ENCODE peak calls at places on chromosomes 5 and 9, in five cellular contexts. L is naive thymus-derived CD4-positive, alpha-beta T cell; W is K562; A is tibial artery; R is neural progenitor cell. Y is an unnamed sample. For H3K4me1, the result is how much of the 10 kb centered on the place peaks cover.

GRCh38 chr9:69376651-69377050 is 51.6 kb downstream of the ENTREP1 start:
- DNase-seq in L (no peak), W (no peak), A (peak), R (no peak), Y (no peak)

GRCh38 chr5:160547061-160547460 is 125.4 kb downstream of the PTTG1 start:
- DNase-seq in L (no peak), W (no peak), A (no peak), R (no peak), Y (no peak)

GRCh38 chr9:124261787-124262595 is 4.2 kb downstream of the NEK6 start:
- DNase-seq in L (no peak), W (no peak), A (no peak), R (no peak), Y (no peak)

GRCh38 chr5:146082798-146083197 is 22.6 kb downstream of the PLAC8L1 start:
- DNase-seq in L (no peak), W (no peak), A (no peak), R (no peak), Y (no peak)

GRCh38 chr5:163094492-163095180 is 342.8 kb upstream of the CCNG1 start:
- DNase-seq in L (no peak), W (no peak), A (no peak), R (no peak), Y (no peak)

GRCh38 chr5:172446336-172447051 is 7.8 kb downstream of the SH3PXD2B start:
- DNase-seq in L (no peak), W (no peak), A (peak), R (no peak), Y (no peak)

GRCh38 chr5:33806736-33807442 is 84.9 kb downstream of the ADAMTS12 start:
- DNase-seq in L (no peak), W (no peak), A (no peak), R (no peak), Y (no peak)

GRCh38 chr9:131650254-131650653 is 89.6 kb downstream of the RAPGEF1 start:
- DNase-seq in L (no peak), W (no peak), A (peak), R (no peak), Y (peak)

GRCh38 chr5:159094745-159095144 is 5.0 kb downstream of the EBF1 start:
- DNase-seq in L (peak), W (peak), A (peak), R (peak), Y (peak)

GRCh38 chr5:77935516-77936364 is 159.6 kb upstream of the TBCA start:
- DNase-seq in L (peak), W (no peak), A (no peak), R (no peak), Y (no peak)

GRCh38 chr9:98191210-98191609 is 1.2 kb downstream of the CORO2A start:
- DNase-seq in L (no peak), W (no peak), A (no peak), R (no peak), Y (no peak)

GRCh38 chr5:28408186-28408585 is 1369.8 kb upstream of the CDH9 start:
- DNase-seq in L (no peak), W (no peak), A (no peak), R (no peak), Y (no peak)

GRCh38 chr5:11046160-11046559 is 285.1 kb upstream of the DAP start:
- DNase-seq in L (no peak), W (no peak), A (no peak), R (peak), Y (no peak)

GRCh38 chr5:140240987-140241706 is 61.8 kb downstream of the PFDN1 start:
- DNase-seq in L (no peak), W (peak), A (peak), R (peak), Y (peak)

GRCh38 chr9:20564650-20565049 is 57.6 kb downstream of the MLLT3 start:
- DNase-seq in L (no peak), W (no peak), A (no peak), R (no peak), Y (no peak)

GRCh38 chr5:120823316-120823715 is 359.2 kb downstream of the PRR16 start:
- DNase-seq in L (no peak), W (no peak), A (no peak), R (no peak), Y (no peak)

GRCh38 chr9:35048521-35048920 is 23.9 kb downstream of the VCP start:
- DNase-seq in L (no peak), W (no peak), A (no peak), R (no peak), Y (no peak)

GRCh38 chr5:94577466-94578245 is 40.7 kb downstream of the KIAA0825 start:
- DNase-seq in L (peak), W (no peak), A (no peak), R (no peak), Y (no peak)

GRCh38 chr5:155046591-155046990 is 33.0 kb downstream of the KIF4B start:
- DNase-seq in L (no peak), W (no peak), A (no peak), R (no peak), Y (no peak)

GRCh38 chr5:101716941-101717340 is 579.1 kb downstream of the SLCO4C1 start:
- DNase-seq in L (no peak), W (no peak), A (no peak), R (no peak), Y (no peak)

GRCh38 chr5:2149196-2149541 is 266.4 kb upstream of the IRX4 start:
- DNase-seq in L (no peak), W (no peak), A (no peak), R (no peak), Y (no peak)

DNA sequence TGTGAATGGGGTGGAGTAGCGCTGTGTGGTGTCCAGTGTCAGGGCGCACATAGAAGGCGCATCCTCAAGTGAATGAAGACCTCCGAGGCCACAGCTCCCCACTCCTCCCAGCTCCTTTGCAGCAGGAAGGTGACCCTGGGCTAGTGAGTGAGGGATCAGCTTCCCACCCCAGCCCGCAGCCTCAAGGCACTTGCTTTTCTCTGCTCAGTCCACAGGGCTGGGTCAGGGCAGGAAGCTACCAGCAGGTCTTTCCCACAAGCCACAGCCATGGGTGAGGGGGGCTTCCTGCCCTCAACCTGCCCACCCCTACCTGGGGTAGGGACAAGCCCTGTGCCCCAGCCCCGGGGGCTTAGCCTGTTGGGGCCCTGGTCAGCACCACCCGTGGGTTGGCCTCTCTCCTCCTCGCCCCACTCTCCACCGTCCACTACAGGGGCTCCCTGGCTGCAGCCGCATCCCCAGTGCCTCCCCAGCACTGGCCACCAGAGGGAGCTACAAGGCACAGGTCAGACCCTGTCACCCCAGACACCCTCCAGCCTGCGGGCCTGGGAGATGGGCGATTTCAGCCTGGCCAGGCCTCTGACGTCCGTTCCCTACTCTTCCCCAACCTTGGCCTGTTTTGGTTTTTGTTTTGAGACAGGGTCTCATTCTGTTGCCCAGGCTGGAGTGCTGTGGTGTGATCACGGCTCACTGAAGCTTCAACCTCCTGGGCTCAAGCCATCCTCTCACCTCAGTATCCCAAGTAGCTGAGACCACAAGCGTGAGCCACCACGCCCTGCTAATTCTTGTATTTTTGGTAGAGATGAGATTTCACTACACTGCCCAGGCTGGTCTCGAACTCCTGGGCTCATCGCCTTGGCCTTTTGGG is 1.3 kb upstream of the ABCA2 start:
- DNase-seq in L (peak), W (peak), A (peak), R (peak), Y (peak)
- H3K4me1 ChIP-seq in L (half or more), W (under half), A (under half), R (under half), Y (under half)

GRCh38 chr5:125291447-125291846 is 545.0 kb upstream of the ZNF608 start:
- DNase-seq in L (no peak), W (no peak), A (no peak), R (no peak), Y (no peak)

GRCh38 chr5:125294844-125295243 is 548.4 kb upstream of the ZNF608 start:
- DNase-seq in L (no peak), W (no peak), A (no peak), R (no peak), Y (no peak)

GRCh38 chr5:125290935-125291334 is 544.5 kb upstream of the ZNF608 start:
- DNase-seq in L (no peak), W (no peak), A (no peak), R (no peak), Y (no peak)

GRCh38 chr5:125295405-125295872 is 549.0 kb upstream of the ZNF608 start:
- DNase-seq in L (no peak), W (no peak), A (no peak), R (no peak), Y (no peak)

GRCh38 chr5:125293223-125293622 is 546.8 kb upstream of the ZNF608 start:
- DNase-seq in L (no peak), W (no peak), A (no peak), R (no peak), Y (no peak)
- H3K27ac ChIP-seq in L (no peak), W (no peak), A (no peak), R (no peak), Y (no peak)

GRCh38 chr5:150441813-150442698 is 7.5 kb downstream of the RPS14 start:
- DNase-seq in L (no peak), W (no peak), A (no peak), R (no peak), Y (no peak)
- H3K4me1 ChIP-seq in L (under half), W (under half), A (under half), R (under half), Y (under half)

DNA sequence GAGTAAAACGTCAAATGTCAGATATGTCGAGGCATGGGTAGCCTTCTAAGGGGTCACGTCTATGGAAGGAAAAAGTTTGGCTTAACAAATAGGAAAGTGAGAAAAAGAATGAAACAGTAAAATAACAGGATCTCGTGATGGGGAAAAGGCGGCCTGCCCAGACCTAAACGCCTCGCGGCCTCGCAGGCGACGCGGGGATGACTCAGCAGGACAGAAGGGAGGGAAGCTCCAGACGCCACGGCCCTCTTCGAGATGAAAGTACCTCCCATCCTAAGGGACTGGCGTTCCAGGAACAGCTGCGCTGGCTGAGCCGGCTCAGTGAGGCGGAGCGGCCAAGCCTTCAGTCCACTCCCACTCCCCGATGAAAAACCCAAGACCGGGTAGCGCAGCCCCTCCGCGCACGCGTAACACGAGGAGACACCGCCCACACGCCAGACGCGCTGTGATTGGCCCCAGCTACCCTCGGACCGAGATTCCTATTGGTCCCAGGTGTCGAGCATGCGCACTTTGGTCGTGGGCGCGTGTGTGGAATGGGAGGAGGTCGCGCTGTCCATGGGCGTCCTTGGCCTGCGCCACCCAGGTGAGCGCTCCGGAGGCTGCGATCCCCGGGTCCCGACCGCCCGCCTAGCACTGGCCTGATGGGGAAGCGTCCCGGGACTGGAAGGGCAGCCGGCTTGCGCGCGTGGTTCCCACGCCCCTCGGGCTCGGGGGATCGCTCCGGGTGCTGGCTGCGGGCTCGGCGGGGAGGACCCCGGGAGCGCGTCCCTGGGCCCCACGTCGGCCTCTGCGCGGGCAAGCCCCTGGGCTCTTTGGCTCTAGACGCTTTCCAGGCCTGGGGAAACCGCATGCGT is 588.5 kb downstream of the MTRR start:
- DNase-seq in L (peak), W (peak), A (peak), R (no peak), Y (peak)
- H3K27ac ChIP-seq in L (peak), W (peak), A (peak), R (no peak), Y (peak)

DNA sequence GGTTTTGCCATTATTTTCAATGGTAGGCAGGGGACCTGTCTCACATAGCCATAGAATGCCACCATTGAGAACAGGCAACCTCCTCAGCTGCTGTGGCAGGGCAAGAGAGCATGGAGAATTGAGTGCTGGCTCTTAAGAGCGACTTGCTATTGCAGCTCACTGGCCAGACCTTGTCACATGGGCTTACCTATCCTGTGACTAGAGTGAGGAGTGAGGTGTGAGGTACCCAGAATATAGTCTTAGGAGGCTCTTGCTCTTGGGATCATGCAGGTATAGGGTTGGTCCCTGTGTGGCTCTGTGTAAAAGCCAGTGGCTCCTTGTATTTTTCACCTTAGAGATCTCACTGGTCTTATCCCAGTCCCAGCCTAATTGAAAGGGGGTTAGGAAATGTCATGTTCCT is 39.8 kb upstream of the NR3C1 start:
- DNase-seq in L (no peak), W (no peak), A (no peak), R (no peak), Y (no peak)
- H3K4me1 ChIP-seq in L (under half), W (under half), A (under half), R (under half), Y (under half)

DNA sequence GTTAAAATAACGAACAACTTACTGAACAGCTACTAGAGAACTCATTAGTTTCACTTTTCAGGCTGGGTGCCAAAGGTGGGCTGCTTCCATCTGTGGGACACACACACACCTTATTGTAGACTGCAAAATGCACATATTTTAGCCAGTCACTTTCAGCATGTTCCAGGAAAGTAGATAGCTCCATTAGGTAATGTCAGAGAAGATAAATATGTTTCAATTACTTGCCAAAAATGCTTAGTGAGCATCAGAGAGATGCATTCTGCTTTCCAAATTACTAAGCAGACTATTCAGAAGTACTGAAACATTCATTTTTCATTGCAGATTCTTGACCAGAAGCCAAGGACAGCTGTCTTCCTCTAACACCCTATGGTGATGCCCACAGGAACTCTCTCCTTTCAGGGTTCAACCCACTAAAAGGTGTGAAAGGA is 56.2 kb upstream of the APC start:
- DNase-seq in L (no peak), W (no peak), A (no peak), R (no peak), Y (no peak)
- H3K27ac ChIP-seq in L (no peak), W (no peak), A (no peak), R (no peak), Y (no peak)

GRCh38 chr5:38941912-38942311 is 96.1 kb downstream of the OSMR start:
- DNase-seq in L (no peak), W (no peak), A (no peak), R (no peak), Y (no peak)

GRCh38 chr5:38938424-38938823 is 92.6 kb downstream of the OSMR start:
- DNase-seq in L (no peak), W (no peak), A (no peak), R (no peak), Y (no peak)

GRCh38 chr5:38948501-38948900 is 102.7 kb downstream of the OSMR start:
- DNase-seq in L (no peak), W (no peak), A (no peak), R (no peak), Y (no peak)

GRCh38 chr5:38940230-38940858 is 94.5 kb downstream of the OSMR start:
- DNase-seq in L (no peak), W (no peak), A (no peak), R (no peak), Y (no peak)

DNA sequence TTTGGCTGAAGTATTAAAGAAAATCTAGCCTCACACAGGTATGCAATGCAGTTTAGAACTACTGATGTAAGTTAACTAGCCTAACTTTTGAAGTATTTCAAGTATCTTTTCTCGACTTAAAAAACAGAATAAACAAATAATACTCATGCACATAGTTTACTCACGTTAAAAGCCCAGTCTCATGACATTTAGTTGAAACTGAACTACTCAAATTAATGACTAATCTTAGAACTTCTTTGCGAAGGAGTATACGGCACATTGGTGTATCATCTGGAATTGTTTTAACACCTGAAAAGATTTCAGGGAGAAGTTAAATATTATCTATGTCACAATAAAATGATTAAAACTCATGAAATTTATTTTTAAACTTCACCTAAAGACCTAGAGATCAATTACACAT is 98.5 kb downstream of the OSMR start:
- DNase-seq in L (no peak), W (no peak), A (no peak), R (no peak), Y (no peak)
- H3K4me1 ChIP-seq in L (under half), W (under half), A (under half), R (under half), Y (under half)

GRCh38 chr5:156411131-156411727 is 84.3 kb downstream of the SGCD start:
- DNase-seq in L (no peak), W (no peak), A (no peak), R (no peak), Y (no peak)
- H3K27ac ChIP-seq in L (no peak), W (no peak), A (peak), R (no peak), Y (no peak)

GRCh38 chr9:91935066-91935729 is 14.8 kb downstream of the ROR2 start:
- DNase-seq in L (no peak), W (no peak), A (no peak), R (peak), Y (no peak)
- H3K4me1 ChIP-seq in L (under half), W (under half), A (under half), R (under half), Y (under half)